ENCODE peak calls at places on chromosomes 11 and 22, in seven cellular contexts. K is dorsolateral prefrontal cortex, F is mammary epithelial cell, Z is IMR-90, Q is neuronal stem cell, T is HCT116, M is cardiac muscle cell. N is an unnamed sample.

GRCh38 chr11:96045622-96046456 is 121.9 kb upstream of the MTMR2 start:
- DNase-seq in T (no peak), M (peak), Q (no peak), Z (peak), F (no peak), K (no peak), N (peak)

GRCh38 chr22:17980638-17981051 is 43.7 kb downstream of the MICAL3 start:
- DNase-seq in K (no peak), Q (no peak), M (peak), T (no peak), F (no peak), Z (peak), N (no peak)

GRCh38 chr22:42769574-42770447 is 49.1 kb upstream of the A4GALT start:
- DNase-seq in T (no peak), Z (peak), F (no peak), M (no peak), K (no peak), Q (no peak), N (no peak)

GRCh38 chr11:65440831-65441499 is 18.4 kb downstream of the NEAT1 start:
- DNase-seq in K (no peak), T (no peak), M (no peak), Z (peak), F (no peak), Q (no peak), N (no peak)

GRCh38 chr22:30423296-30423958 is 2.1 kb upstream of the MTFP1 start:
- DNase-seq in T (no peak), Z (no peak), M (peak), K (peak), Q (no peak), F (peak), N (no peak)

GRCh38 chr22:41619979-41620645 is 731 bp downstream of the DESI1 start:
- DNase-seq in K (no peak), T (no peak), Z (no peak), Q (peak), F (peak), M (peak), N (peak)

GRCh38 chr11:111189466-111189865 is 56.1 kb upstream of the POU2AF2 start:
- DNase-seq in M (no peak), F (no peak), Z (peak), Q (no peak), K (no peak), T (no peak), N (no peak)

GRCh38 chr11:43987384-43988039 is 45.1 kb downstream of the C11orf96 start:
- DNase-seq in Z (peak), T (no peak), F (peak), M (no peak), K (no peak), Q (no peak), N (peak)

GRCh38 chr11:96310236-96310635 is 32.8 kb downstream of the MAML2 start:
- DNase-seq in M (no peak), Z (no peak), Q (no peak), K (no peak), F (no peak), T (no peak), N (no peak)

GRCh38 chr22:24191381-24191841 is 10.1 kb downstream of the SUSD2 start:
- DNase-seq in F (no peak), Q (no peak), Z (no peak), T (no peak), M (no peak), K (no peak), N (no peak)

GRCh38 chr11:111694851-111695250 is 71.3 kb downstream of the PPP2R1B start:
- DNase-seq in T (no peak), M (no peak), Q (no peak), F (no peak), K (no peak), Z (peak), N (no peak)

GRCh38 chr11:8019671-8020597 is 32.8 kb downstream of the EIF3F start:
- DNase-seq in K (no peak), T (no peak), Q (no peak), F (peak), Z (peak), M (peak), N (no peak)

GRCh38 chr11:10651579-10652361 is 41.8 kb downstream of the IRAG1 start:
- DNase-seq in Q (no peak), Z (no peak), M (no peak), F (no peak), T (peak), K (no peak), N (no peak)

GRCh38 chr22:19974935-19975706 is 33.5 kb upstream of the TXNRD2 start:
- DNase-seq in F (no peak), Q (no peak), T (no peak), M (no peak), K (no peak), Z (no peak), N (no peak)

GRCh38 chr22:20061481-20061861 is 18.6 kb upstream of the DGCR8 start:
- DNase-seq in K (no peak), Q (no peak), F (no peak), Z (peak), T (no peak), M (no peak), N (no peak)

DNA sequence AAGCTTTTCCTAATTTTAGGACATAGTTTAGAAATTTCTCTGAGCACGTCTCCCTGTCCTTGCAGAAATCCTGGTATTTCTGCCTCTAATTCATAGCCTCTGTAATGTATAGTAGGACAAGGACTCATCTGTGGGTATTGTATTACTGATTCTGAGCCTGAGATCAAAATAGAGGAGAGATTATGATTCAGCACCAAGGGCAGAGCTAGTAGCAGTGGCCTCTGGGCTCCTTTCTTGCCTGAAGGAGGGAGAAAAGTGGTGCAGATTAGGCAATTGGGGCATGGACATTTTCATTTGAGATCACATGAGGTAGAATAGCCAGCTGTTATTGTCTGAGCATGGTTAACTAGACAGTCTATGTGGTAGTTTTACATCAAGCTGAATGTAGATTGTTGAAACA is 2.8 kb downstream of the MADD start:
- DNase-seq in Q (no peak), F (no peak), M (peak), Z (peak), K (no peak), T (no peak), N (no peak)
- H3K27ac ChIP-seq in Q (no peak), F (no peak), M (peak), Z (no peak), K (peak), T (no peak), N (no peak)

GRCh38 chr11:68189082-68189481 is 24.0 kb downstream of the KMT5B start:
- DNase-seq in Q (no peak), Z (no peak), M (no peak), T (no peak), K (no peak), F (no peak), N (no peak)
- H3K27ac ChIP-seq in Q (no peak), Z (no peak), M (no peak), T (no peak), K (no peak), F (no peak), N (no peak)

GRCh38 chr11:16793511-16793910 is 55.1 kb downstream of the C11orf58 start:
- DNase-seq in Q (no peak), Z (no peak), F (no peak), K (no peak), M (no peak), T (no peak), N (no peak)

GRCh38 chr11:16795146-16795545 is 56.7 kb downstream of the C11orf58 start:
- DNase-seq in Z (no peak), T (no peak), F (no peak), Q (no peak), K (no peak), M (no peak), N (no peak)

GRCh38 chr11:16793009-16793408 is 54.6 kb downstream of the C11orf58 start:
- DNase-seq in Z (no peak), K (no peak), F (no peak), T (no peak), M (no peak), Q (no peak), N (no peak)

GRCh38 chr11:16792426-16792825 is 54.0 kb downstream of the C11orf58 start:
- DNase-seq in Z (no peak), M (no peak), F (no peak), Q (no peak), K (no peak), T (no peak), N (no peak)

GRCh38 chr11:16794047-16794818 is 55.8 kb downstream of the C11orf58 start:
- DNase-seq in F (no peak), T (no peak), Q (no peak), Z (no peak), M (no peak), K (no peak), N (no peak)
- H3K27ac ChIP-seq in F (no peak), T (no peak), Q (no peak), Z (no peak), M (no peak), K (no peak), N (no peak)

DNA sequence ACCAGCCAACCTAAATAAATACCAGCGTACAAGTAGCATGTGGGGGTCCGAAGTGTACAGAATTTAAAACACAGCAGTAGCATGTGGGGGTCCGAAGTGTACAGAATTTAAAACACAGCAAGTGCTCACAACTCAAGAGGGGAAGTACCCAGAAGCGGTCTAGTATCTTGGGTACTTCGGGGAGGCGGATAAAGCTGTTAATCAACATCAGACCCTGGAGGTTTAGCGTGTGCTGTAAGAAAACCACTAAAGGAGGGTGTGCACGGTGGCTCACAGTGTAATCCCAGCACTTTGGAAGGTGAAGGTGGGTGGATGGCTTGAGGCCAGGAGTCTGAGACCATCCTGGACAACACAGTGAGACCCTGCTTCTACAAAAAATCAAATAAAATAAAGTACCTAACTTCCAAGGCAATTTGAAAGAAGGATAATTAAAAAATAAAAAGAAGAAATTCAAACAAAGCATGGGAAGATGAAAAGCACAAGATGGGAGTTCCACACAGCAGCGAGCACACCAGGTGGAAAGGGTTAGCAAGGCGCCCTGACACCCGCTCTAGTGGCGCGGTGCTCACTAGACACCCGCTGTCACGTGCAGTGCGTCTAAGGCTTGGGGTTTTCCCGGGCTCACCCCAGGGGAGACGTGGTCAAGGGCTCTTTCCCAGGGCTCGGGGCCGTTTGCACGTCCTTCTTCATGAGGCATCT is 35.0 kb upstream of the MOB2 start:
- DNase-seq in T (no peak), Q (no peak), K (no peak), Z (no peak), F (no peak), M (no peak), N (no peak)
- H3K27ac ChIP-seq in T (no peak), Q (no peak), K (no peak), Z (no peak), F (no peak), M (no peak), N (no peak)

N was measured in substantia nigra.